ENCODE peak calls at places on chromosomes 2 and 18, in five cellular contexts. One of them, this sample, is unnamed.

GRCh38 chr2:181105562-181105961 is 125.2 kb downstream of the UBE2E3 start:
- DNase-seq in HCT116: no peak
- DNase-seq in suprapubic skin: no peak
- DNase-seq in heart right ventricle: no peak
- DNase-seq in left lung: no peak
- DNase-seq in this sample: no peak

GRCh38 chr2:37376421-37377186 is 32.2 kb downstream of the QPCT start:
- DNase-seq in heart right ventricle: peak; percentile 13
- DNase-seq in HCT116: peak; percentile 60
- DNase-seq in left lung: no peak
- DNase-seq in suprapubic skin: peak; percentile 83
- DNase-seq in this sample: peak; percentile 61

GRCh38 chr2:151032741-151033152 is 228.9 kb downstream of the RBM43 start:
- DNase-seq in HCT116: no peak
- DNase-seq in heart right ventricle: no peak
- DNase-seq in suprapubic skin: no peak
- DNase-seq in left lung: no peak
- DNase-seq in this sample: no peak

GRCh38 chr2:11697103-11697871 is 27.3 kb upstream of the NTSR2 start:
- DNase-seq in HCT116: no peak
- DNase-seq in suprapubic skin: peak; percentile 64
- DNase-seq in left lung: peak; percentile 50
- DNase-seq in heart right ventricle: peak; percentile 46
- DNase-seq in this sample: no peak

GRCh38 chr2:20165677-20166509 is 59.0 kb downstream of the SDC1 start:
- DNase-seq in suprapubic skin: peak; percentile 29
- DNase-seq in HCT116: no peak
- DNase-seq in left lung: no peak
- DNase-seq in heart right ventricle: no peak
- DNase-seq in this sample: no peak

GRCh38 chr2:228658998-228659397 is 477.5 kb upstream of the SPHKAP start:
- DNase-seq in heart right ventricle: no peak
- DNase-seq in left lung: no peak
- DNase-seq in HCT116: no peak
- DNase-seq in suprapubic skin: no peak
- DNase-seq in this sample: no peak

GRCh38 chr2:230230087-230230486 is 4.6 kb downstream of the SP140 start:
- DNase-seq in heart right ventricle: no peak
- DNase-seq in left lung: no peak
- DNase-seq in HCT116: no peak
- DNase-seq in suprapubic skin: no peak
- DNase-seq in this sample: no peak

GRCh38 chr2:126824663-126825062 is 74.0 kb upstream of the TEX51 start:
- DNase-seq in heart right ventricle: no peak
- DNase-seq in left lung: no peak
- DNase-seq in suprapubic skin: no peak
- DNase-seq in HCT116: no peak
- DNase-seq in this sample: no peak

GRCh38 chr2:181224866-181225265 is 232.3 kb upstream of the ITGA4 start:
- DNase-seq in HCT116: no peak
- DNase-seq in left lung: no peak
- DNase-seq in suprapubic skin: no peak
- DNase-seq in heart right ventricle: no peak
- DNase-seq in this sample: no peak

GRCh38 chr2:510839-511238 is 166.4 kb downstream of the TMEM18 start:
- DNase-seq in heart right ventricle: no peak
- DNase-seq in HCT116: no peak
- DNase-seq in suprapubic skin: no peak
- DNase-seq in left lung: no peak
- DNase-seq in this sample: no peak

GRCh38 chr2:505931-506330 is 171.3 kb downstream of the TMEM18 start:
- DNase-seq in left lung: no peak
- DNase-seq in heart right ventricle: no peak
- DNase-seq in suprapubic skin: no peak
- DNase-seq in HCT116: no peak
- DNase-seq in this sample: no peak

GRCh38 chr2:506866-507265 is 170.3 kb downstream of the TMEM18 start:
- DNase-seq in heart right ventricle: no peak
- DNase-seq in left lung: no peak
- DNase-seq in HCT116: no peak
- DNase-seq in suprapubic skin: no peak
- DNase-seq in this sample: no peak

GRCh38 chr2:509888-510287 is 167.3 kb downstream of the TMEM18 start:
- DNase-seq in heart right ventricle: no peak
- DNase-seq in left lung: no peak
- DNase-seq in HCT116: no peak
- DNase-seq in suprapubic skin: no peak
- DNase-seq in this sample: no peak

GRCh38 chr2:508121-508520 is 169.1 kb downstream of the TMEM18 start:
- DNase-seq in suprapubic skin: no peak
- DNase-seq in left lung: no peak
- DNase-seq in heart right ventricle: no peak
- DNase-seq in HCT116: no peak
- DNase-seq in this sample: no peak
- H3K4me3 ChIP-seq in suprapubic skin: no peak overlapping the region
- H3K4me3 ChIP-seq in left lung: no peak overlapping the region
- H3K4me3 ChIP-seq in heart right ventricle: no peak overlapping the region
- H3K4me3 ChIP-seq in HCT116: no peak overlapping the region
- H3K4me3 ChIP-seq in this sample: no peak overlapping the region

GRCh38 chr18:76643199-76643598 is 148.2 kb upstream of the ZNF516 start:
- DNase-seq in suprapubic skin: no peak
- DNase-seq in left lung: no peak
- DNase-seq in HCT116: no peak
- DNase-seq in heart right ventricle: no peak
- DNase-seq in this sample: no peak
- TF ChIP-seq CTCF in suprapubic skin: no peak
- TF ChIP-seq CTCF in left lung: no peak
- TF ChIP-seq CTCF in HCT116: no peak
- TF ChIP-seq CTCF in heart right ventricle: no peak
- TF ChIP-seq CTCF in this sample: no peak

GRCh38 chr2:9225806-9226205 is 19.2 kb downstream of the ASAP2 start:
- DNase-seq in suprapubic skin: no peak
- DNase-seq in left lung: no peak
- DNase-seq in heart right ventricle: no peak
- DNase-seq in HCT116: no peak
- DNase-seq in this sample: peak; percentile 54
- H3K4me1 ChIP-seq in suprapubic skin: peaks cover 58% of the 10 kb centered on the region
- H3K4me1 ChIP-seq in left lung: peaks cover 26% of the 10 kb centered on the region
- H3K4me1 ChIP-seq in heart right ventricle: peaks cover 85% of the 10 kb centered on the region
- H3K4me1 ChIP-seq in HCT116: peaks cover 2% of the 10 kb centered on the region
- H3K4me1 ChIP-seq in this sample: no peaks in the 10 kb centered on the region

GRCh38 chr2:156327835-156328401 is 4.6 kb downstream of the NR4A2 start:
- DNase-seq in left lung: no peak
- DNase-seq in HCT116: no peak
- DNase-seq in suprapubic skin: no peak
- DNase-seq in heart right ventricle: no peak
- DNase-seq in this sample: no peak
- H3K4me3 ChIP-seq in left lung: no peak overlapping the region
- H3K4me3 ChIP-seq in HCT116: no peak overlapping the region
- H3K4me3 ChIP-seq in suprapubic skin: no peak overlapping the region
- H3K4me3 ChIP-seq in heart right ventricle: no peak overlapping the region
- H3K4me3 ChIP-seq in this sample: no peak overlapping the region

GRCh38 chr2:129902731-129903585 is 76.5 kb upstream of the RAB6C start:
- DNase-seq in left lung: no peak
- DNase-seq in HCT116: no peak
- DNase-seq in heart right ventricle: no peak
- DNase-seq in suprapubic skin: no peak
- DNase-seq in this sample: peak; percentile 52

GRCh38 chr2:129905664-129906081 is 73.8 kb upstream of the RAB6C start:
- DNase-seq in heart right ventricle: no peak
- DNase-seq in left lung: no peak
- DNase-seq in HCT116: no peak
- DNase-seq in suprapubic skin: no peak
- DNase-seq in this sample: no peak

GRCh38 chr2:129904532-129905446 is 74.7 kb upstream of the RAB6C start:
- DNase-seq in left lung: no peak
- DNase-seq in suprapubic skin: no peak
- DNase-seq in heart right ventricle: no peak
- DNase-seq in HCT116: no peak
- DNase-seq in this sample: no peak

GRCh38 chr2:129901754-129902415 is 77.6 kb upstream of the RAB6C start:
- DNase-seq in suprapubic skin: no peak
- DNase-seq in heart right ventricle: no peak
- DNase-seq in HCT116: no peak
- DNase-seq in left lung: peak; percentile 21
- DNase-seq in this sample: peak; percentile 42

GRCh38 chr2:129903586-129904425 is 75.7 kb upstream of the RAB6C start:
- DNase-seq in left lung: no peak
- DNase-seq in suprapubic skin: no peak
- DNase-seq in heart right ventricle: no peak
- DNase-seq in HCT116: no peak
- DNase-seq in this sample: peak; percentile 52
- TF ChIP-seq CTCF in left lung: no peak
- TF ChIP-seq CTCF in suprapubic skin: no peak
- TF ChIP-seq CTCF in heart right ventricle: no peak
- TF ChIP-seq CTCF in HCT116: peak; percentile 13
- TF ChIP-seq CTCF in this sample: no peak

GRCh38 chr2:110099036-110099420 is 16.6 kb downstream of the MALL start:
- DNase-seq in left lung: no peak
- DNase-seq in HCT116: no peak
- DNase-seq in suprapubic skin: no peak
- DNase-seq in heart right ventricle: peak; percentile 16
- DNase-seq in this sample: no peak
- H3K4me1 ChIP-seq in left lung: peaks cover 49% of the 10 kb centered on the region
- H3K4me1 ChIP-seq in HCT116: peaks cover 89% of the 10 kb centered on the region
- H3K4me1 ChIP-seq in suprapubic skin: peaks cover 41% of the 10 kb centered on the region
- H3K4me1 ChIP-seq in heart right ventricle: peaks cover 29% of the 10 kb centered on the region
- H3K4me1 ChIP-seq in this sample: no peaks in the 10 kb centered on the region

GRCh38 chr2:128396500-128396891 is 77.8 kb upstream of the HS6ST1 start:
- DNase-seq in HCT116: no peak
- DNase-seq in left lung: no peak
- DNase-seq in heart right ventricle: no peak
- DNase-seq in suprapubic skin: no peak
- DNase-seq in this sample: no peak
- H3K4me3 ChIP-seq in HCT116: no peak overlapping the region
- H3K4me3 ChIP-seq in left lung: no peak overlapping the region
- H3K4me3 ChIP-seq in heart right ventricle: no peak overlapping the region
- H3K4me3 ChIP-seq in suprapubic skin: no peak overlapping the region
- H3K4me3 ChIP-seq in this sample: no peak overlapping the region

GRCh38 chr18:11654736-11655604 is 34.1 kb upstream of the GNAL start:
- DNase-seq in left lung: peak; percentile 43
- DNase-seq in suprapubic skin: peak; percentile 76
- DNase-seq in heart right ventricle: peak; percentile 67
- DNase-seq in HCT116: peak; percentile 27
- DNase-seq in this sample: no peak

GRCh38 chr18:11657152-11657551 is 31.9 kb upstream of the GNAL start:
- DNase-seq in heart right ventricle: no peak
- DNase-seq in HCT116: no peak
- DNase-seq in suprapubic skin: no peak
- DNase-seq in left lung: no peak
- DNase-seq in this sample: no peak

GRCh38 chr18:11657554-11657953 is 31.5 kb upstream of the GNAL start:
- DNase-seq in heart right ventricle: no peak
- DNase-seq in left lung: no peak
- DNase-seq in suprapubic skin: no peak
- DNase-seq in HCT116: no peak
- DNase-seq in this sample: no peak

GRCh38 chr18:11653521-11653920 is 35.5 kb upstream of the GNAL start:
- DNase-seq in heart right ventricle: no peak
- DNase-seq in suprapubic skin: no peak
- DNase-seq in HCT116: no peak
- DNase-seq in left lung: no peak
- DNase-seq in this sample: no peak

GRCh38 chr18:11655605-11655932 is 33.5 kb upstream of the GNAL start:
- DNase-seq in suprapubic skin: no peak
- DNase-seq in HCT116: no peak
- DNase-seq in left lung: no peak
- DNase-seq in heart right ventricle: no peak
- DNase-seq in this sample: no peak
- TF ChIP-seq CTCF in suprapubic skin: no peak
- TF ChIP-seq CTCF in HCT116: no peak
- TF ChIP-seq CTCF in left lung: no peak
- TF ChIP-seq CTCF in heart right ventricle: no peak
- TF ChIP-seq CTCF in this sample: no peak

GRCh38 chr2:158325031-158325781 is 131.3 kb downstream of the CCDC148 start:
- DNase-seq in heart right ventricle: no peak
- DNase-seq in left lung: no peak
- DNase-seq in HCT116: no peak
- DNase-seq in suprapubic skin: no peak
- DNase-seq in this sample: no peak
- H3K4me1 ChIP-seq in heart right ventricle: no peaks in the 10 kb centered on the region
- H3K4me1 ChIP-seq in left lung: no peaks in the 10 kb centered on the region
- H3K4me1 ChIP-seq in HCT116: peaks cover 6% of the 10 kb centered on the region
- H3K4me1 ChIP-seq in suprapubic skin: no peaks in the 10 kb centered on the region
- H3K4me1 ChIP-seq in this sample: no peaks in the 10 kb centered on the region

This sample was measured in right atrium auricular region.